ENCODE peak calls at places on chromosome 20, in four cellular contexts. D, L, N and Y are unnamed samples.

GRCh38 chr20:2694519-2694918 is 1.9 kb downstream of the EBF4 start:
- DNase-seq in D (no peak), L (no peak), N (no peak), Y (no peak)

GRCh38 chr20:23165307-23165750 is 79.2 kb upstream of the CD93 start:
- DNase-seq in D (no peak), L (no peak), N (no peak), Y (no peak)

GRCh38 chr20:856361-856775 is 22.9 kb downstream of the FAM110A start:
- DNase-seq in D (peak), L (peak), N (no peak), Y (no peak)

GRCh38 chr20:63152322-63153253 is 63.3 kb downstream of the YTHDF1 start:
- DNase-seq in D (no peak), L (no peak), N (no peak), Y (no peak)

GRCh38 chr20:13349240-13349604 is 128.1 kb downstream of the ISM1 start:
- DNase-seq in D (peak), L (no peak), N (no peak), Y (no peak)

GRCh38 chr20:57996936-57997629 is 231.4 kb downstream of the ANKRD60 start:
- DNase-seq in D (peak), L (peak), N (no peak), Y (peak)

GRCh38 chr20:51185861-51186260 is 163.0 kb upstream of the KCNG1 start:
- DNase-seq in D (no peak), L (no peak), N (no peak), Y (no peak)

GRCh38 chr20:2524435-2525272 is 11.7 kb upstream of the TMC2 start:
- DNase-seq in D (peak), L (peak), N (no peak), Y (peak)

GRCh38 chr20:63587256-63587655 is 13.2 kb upstream of the HELZ2 start:
- DNase-seq in D (no peak), L (no peak), N (no peak), Y (no peak)

GRCh38 chr20:62822788-62823651 is 6.2 kb downstream of the COL9A3 start:
- DNase-seq in D (peak), L (no peak), N (no peak), Y (no peak)

GRCh38 chr20:48769111-48769879 is 58.5 kb downstream of the PREX1 start:
- DNase-seq in D (no peak), L (peak), N (no peak), Y (no peak)

GRCh38 chr20:49420292-49420691 is 62.2 kb downstream of the KCNB1 start:
- DNase-seq in D (no peak), L (no peak), N (no peak), Y (no peak)

GRCh38 chr20:17741220-17741619 is 41.5 kb downstream of the BANF2 start:
- DNase-seq in D (no peak), L (no peak), N (no peak), Y (no peak)

GRCh38 chr20:63977392-63978276 is 1.8 kb downstream of the SAMD10 start:
- DNase-seq in D (peak), L (peak), N (no peak), Y (no peak)

GRCh38 chr20:29690274-29690673 is 1567.2 kb upstream of the DEFB115 start:
- DNase-seq in D (no peak), L (no peak), N (no peak), Y (no peak)

GRCh38 chr20:36154696-36155628 is at the start of gene EPB41L1:
- DNase-seq in D (peak), L (no peak), N (no peak), Y (no peak)

GRCh38 chr20:25039697-25040437 is 18.1 kb downstream of the ACSS1 start:
- DNase-seq in D (peak), L (peak), N (no peak), Y (peak)

GRCh38 chr20:10216146-10216741 is 2.4 kb upstream of the SNAP25 start:
- DNase-seq in D (no peak), L (peak), N (no peak), Y (no peak)

GRCh38 chr20:38726849-38727601 is 2.7 kb downstream of the SLC32A1 start:
- DNase-seq in D (peak), L (no peak), N (no peak), Y (peak)
- TF ChIP-seq EZH2 in D (peak), L (peak), N (no peak), Y (peak)

GRCh38 chr20:41334036-41334435 is 6.6 kb upstream of the LPIN3 start:
- DNase-seq in D (no peak), L (no peak), N (no peak), Y (no peak)

GRCh38 chr20:41330941-41331340 is 9.7 kb upstream of the LPIN3 start:
- DNase-seq in D (no peak), L (no peak), N (no peak), Y (no peak)

GRCh38 chr20:41329435-41330342 is 10.9 kb upstream of the LPIN3 start:
- DNase-seq in D (peak), L (peak), N (no peak), Y (peak)

GRCh38 chr20:41330343-41330720 is 10.3 kb upstream of the LPIN3 start:
- DNase-seq in D (peak), L (peak), N (no peak), Y (no peak)

DNA sequence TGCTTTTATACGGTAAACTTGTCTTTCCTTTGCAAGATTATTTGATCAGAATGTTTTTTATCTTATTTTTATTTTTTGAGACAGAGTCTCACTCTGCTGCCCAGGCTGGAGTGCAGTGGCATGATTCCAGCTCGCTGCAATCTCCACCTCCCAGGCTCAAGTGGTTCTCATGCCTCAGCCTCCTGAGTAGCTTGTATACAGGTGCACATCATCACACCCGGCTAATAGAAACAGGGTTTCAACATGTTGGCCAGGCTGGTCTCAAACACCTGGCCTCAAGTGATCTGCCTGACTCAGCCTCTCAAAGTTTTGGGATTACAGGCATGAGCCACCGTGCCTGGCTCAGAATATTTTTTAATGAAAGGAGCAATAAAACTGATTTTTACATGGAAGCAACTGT is 8.9 kb upstream of the LPIN3 start:
- DNase-seq in D (no peak), L (no peak), N (no peak), Y (no peak)
- H3K9ac ChIP-seq in D (no peak), L (no peak), N (no peak), Y (no peak)

DNA sequence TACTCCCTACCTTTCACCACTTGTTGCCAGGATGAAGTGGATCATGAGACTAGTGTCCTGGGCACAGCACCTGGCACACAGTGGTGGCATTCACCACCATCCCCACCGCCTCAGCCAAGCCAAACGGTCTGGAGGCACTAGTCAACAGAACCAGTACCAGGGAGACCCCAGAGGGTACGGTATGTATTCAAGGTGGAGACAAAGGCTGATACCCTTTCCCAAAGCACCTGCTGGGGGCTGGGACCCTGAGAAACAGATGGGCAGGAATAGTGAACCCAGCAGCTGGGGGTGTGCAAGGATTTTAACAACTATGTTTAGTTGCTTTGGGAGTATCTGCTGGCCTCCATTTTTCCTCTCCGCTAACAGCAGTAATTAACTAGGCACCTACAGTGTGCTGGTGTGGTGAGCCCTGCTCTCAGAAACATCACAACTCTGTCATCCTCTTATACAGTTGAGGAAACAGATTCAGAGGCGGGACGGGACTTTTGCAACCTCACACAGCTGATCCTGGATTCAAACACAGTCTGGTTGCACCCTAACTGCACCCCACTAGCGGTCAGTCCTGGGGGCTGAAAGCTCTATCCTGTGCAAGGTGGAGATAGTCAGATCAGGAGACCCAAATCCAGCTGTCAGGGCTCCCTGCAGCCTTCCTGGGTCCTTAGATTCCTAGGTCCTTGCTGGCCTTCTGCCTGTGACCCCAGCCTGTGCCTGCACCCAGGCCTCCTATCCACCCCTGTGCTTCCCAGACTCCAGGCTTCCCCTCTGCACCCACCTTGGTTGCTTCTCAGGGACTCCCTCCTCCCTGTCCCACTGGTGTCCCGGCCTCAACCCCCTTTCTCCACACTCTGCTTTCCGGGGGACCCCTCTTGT is 1.2 kb downstream of the SNTA1 start:
- DNase-seq in D (no peak), L (no peak), N (no peak), Y (no peak)
- TF ChIP-seq EZH2 in D (no peak), L (no peak), N (no peak), Y (no peak)

DNA sequence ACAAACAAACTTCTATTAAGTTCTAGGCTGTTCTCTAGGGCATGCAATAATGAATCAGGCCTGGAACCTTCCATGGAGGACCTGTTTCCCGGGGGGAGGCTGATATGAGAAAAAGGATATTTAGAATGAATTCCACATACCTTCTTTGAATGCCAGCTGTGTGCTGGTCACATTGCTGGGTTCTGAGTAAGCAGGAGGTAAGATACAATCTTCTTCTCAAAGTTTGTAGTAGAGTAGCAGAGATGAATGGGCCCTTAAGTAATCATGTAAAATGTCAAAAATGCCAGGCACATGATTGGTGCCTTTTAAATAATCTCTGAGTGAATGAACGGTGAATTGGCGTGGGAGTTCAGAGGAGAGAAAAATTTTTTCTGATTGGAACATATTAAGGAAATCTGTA is 47.4 kb downstream of the TGM2 start:
- DNase-seq in D (peak), L (peak), N (no peak), Y (peak)
- H3K9ac ChIP-seq in D (no peak), L (no peak), N (no peak), Y (peak)